ENCODE peak calls at places on chromosomes 3 and 15, in four cellular contexts. X is A549, J is HepG2, Z is H1. N is an unnamed sample.

GRCh38 chr3:35670408-35670807 is 31.1 kb downstream of the ARPP21 start:
- DNase-seq in X (no peak), Z (no peak), J (no peak), N (no peak)

GRCh38 chr3:48899298-48899697 is 616 bp upstream of the SLC25A20 start:
- DNase-seq in X (no peak), J (no peak), Z (no peak), N (no peak)

GRCh38 chr3:43766672-43767465 is 76.1 kb downstream of the ABHD5 start:
- DNase-seq in J (no peak), Z (no peak), X (no peak), N (peak)

GRCh38 chr3:139558351-139559170 is 19.0 kb upstream of the RBP1 start:
- DNase-seq in J (no peak), X (no peak), Z (no peak), N (no peak)

GRCh38 chr15:87582169-87582568 is 674.4 kb downstream of the NTRK3 start:
- DNase-seq in Z (no peak), X (no peak), J (no peak), N (no peak)

GRCh38 chr3:97927699-97928098 is 44.5 kb downstream of the RIOX2 start:
- DNase-seq in Z (no peak), J (peak), X (no peak), N (no peak)

GRCh38 chr15:42240823-42241222 is 32.2 kb upstream of the GANC start:
- DNase-seq in Z (no peak), J (no peak), X (no peak), N (no peak)

GRCh38 chr3:12591456-12591855 is 34.6 kb downstream of the MKRN2 start:
- DNase-seq in Z (no peak), X (no peak), J (no peak), N (no peak)

GRCh38 chr3:44058022-44058867 is 183.4 kb upstream of the TOPAZ1 start:
- DNase-seq in Z (no peak), X (no peak), J (no peak), N (no peak)

GRCh38 chr3:77815467-77815866 is 775.6 kb downstream of the ROBO2 start:
- DNase-seq in Z (peak), J (peak), X (no peak), N (no peak)

GRCh38 chr3:60703956-60704736 is 547.1 kb downstream of the FHIT start:
- DNase-seq in J (no peak), X (no peak), Z (no peak), N (no peak)

GRCh38 chr15:100334456-100334855 is 7.3 kb downstream of the ADAMTS17 start:
- DNase-seq in J (no peak), X (no peak), Z (no peak), N (no peak)

GRCh38 chr3:52056521-52056967 is at the start of gene DUSP7:
- DNase-seq in Z (peak), J (no peak), X (peak), N (no peak)

GRCh38 chr3:7171493-7171892 is 310.6 kb downstream of the GRM7 start:
- DNase-seq in J (no peak), Z (no peak), X (no peak), N (no peak)

GRCh38 chr15:90611157-90611556 is 81.4 kb downstream of the CRTC3 start:
- DNase-seq in J (no peak), Z (no peak), X (no peak), N (no peak)

GRCh38 chr3:42491876-42492507 is 10.5 kb upstream of the VIPR1 start:
- DNase-seq in X (no peak), J (no peak), Z (no peak), N (no peak)

GRCh38 chr3:12170207-12170606 is 11.5 kb upstream of the TIMP4 start:
- DNase-seq in J (no peak), X (no peak), Z (no peak), N (no peak)

GRCh38 chr15:71542836-71543235 is 267.5 kb upstream of the NR2E3 start:
- DNase-seq in J (no peak), Z (no peak), X (no peak), N (no peak)

GRCh38 chr3:175288616-175289015 is 429.5 kb downstream of the NAALADL2 start:
- DNase-seq in X (no peak), Z (no peak), J (no peak), N (no peak)

GRCh38 chr3:61846488-61846887 is 285.1 kb downstream of the PTPRG start:
- DNase-seq in J (no peak), X (no peak), Z (no peak), N (no peak)

GRCh38 chr3:122691195-122691594 is 10.6 kb downstream of the PARP14 start:
- DNase-seq in X (no peak), Z (no peak), J (peak), N (peak)

GRCh38 chr3:122754867-122755835 is 38.5 kb downstream of the HSPBAP1 start:
- DNase-seq in X (peak), J (peak), Z (no peak), N (peak)

GRCh38 chr3:35594739-35595138 is 44.6 kb upstream of the ARPP21 start:
- DNase-seq in X (no peak), J (no peak), Z (no peak), N (no peak)

GRCh38 chr3:74214286-74214685 is 400.2 kb downstream of the CNTN3 start:
- DNase-seq in X (no peak), J (no peak), Z (no peak), N (no peak)

GRCh38 chr15:77036537-77037474 is 34.1 kb downstream of the TSPAN3 start:
- DNase-seq in Z (peak), X (no peak), J (no peak), N (no peak)

GRCh38 chr15:98397411-98397810 is 250.9 kb upstream of the IGF1R start:
- DNase-seq in X (no peak), Z (no peak), J (no peak), N (no peak)

GRCh38 chr3:183826854-183827253 is 1.5 kb upstream of the MAP6D1 start:
- DNase-seq in J (no peak), Z (no peak), X (no peak), N (no peak)

GRCh38 chr15:22949074-22949547 is 31.1 kb downstream of the CYFIP1 start:
- DNase-seq in X (no peak), Z (peak), J (no peak), N (peak)

GRCh38 chr3:127733781-127734180 is 61.0 kb downstream of the ABTB1 start:
- DNase-seq in J (no peak), Z (no peak), X (no peak), N (no peak)

GRCh38 chr3:128786434-128787020 is 60.5 kb downstream of the RAB7A start:
- DNase-seq in J (no peak), Z (no peak), X (no peak), N (peak)

GRCh38 chr15:41334293-41335120 is 1.8 kb downstream of the NUSAP1 start:
- DNase-seq in Z (no peak), X (no peak), J (no peak), N (no peak)

GRCh38 chr15:39555885-39556284 is 25.0 kb upstream of the THBS1 start:
- DNase-seq in Z (no peak), J (no peak), X (no peak), N (no peak)

GRCh38 chr3:64222501-64222900 is 2.8 kb downstream of the PRICKLE2 start:
- DNase-seq in J (no peak), Z (no peak), X (no peak), N (peak)

GRCh38 chr3:65524544-65525070 is 514.1 kb downstream of the MAGI1 start:
- DNase-seq in J (no peak), X (no peak), Z (no peak), N (no peak)

GRCh38 chr3:58588030-58588614 is 10.9 kb upstream of the FAM107A start:
- DNase-seq in X (no peak), Z (peak), J (no peak), N (peak)

GRCh38 chr15:40843183-40843884 is 514 bp upstream of the SPINT1 start:
- DNase-seq in J (no peak), Z (no peak), X (no peak), N (no peak)

GRCh38 chr15:52200831-52201365 is 9.7 kb upstream of the GNB5 start:
- DNase-seq in X (no peak), Z (no peak), J (no peak), N (peak)

GRCh38 chr3:188171682-188172467 is 17.9 kb downstream of the LPP start:
- DNase-seq in Z (no peak), X (no peak), J (no peak), N (no peak)
- TF ChIP-seq JUN in Z (no peak), X (no peak), J (no peak), N (no peak)

GRCh38 chr3:120089089-120089488 is 5.2 kb downstream of the GSK3B start:
- DNase-seq in X (no peak), J (no peak), Z (no peak), N (no peak)
- H3K4me3 ChIP-seq in X (no peak), J (no peak), Z (no peak), N (no peak)

DNA sequence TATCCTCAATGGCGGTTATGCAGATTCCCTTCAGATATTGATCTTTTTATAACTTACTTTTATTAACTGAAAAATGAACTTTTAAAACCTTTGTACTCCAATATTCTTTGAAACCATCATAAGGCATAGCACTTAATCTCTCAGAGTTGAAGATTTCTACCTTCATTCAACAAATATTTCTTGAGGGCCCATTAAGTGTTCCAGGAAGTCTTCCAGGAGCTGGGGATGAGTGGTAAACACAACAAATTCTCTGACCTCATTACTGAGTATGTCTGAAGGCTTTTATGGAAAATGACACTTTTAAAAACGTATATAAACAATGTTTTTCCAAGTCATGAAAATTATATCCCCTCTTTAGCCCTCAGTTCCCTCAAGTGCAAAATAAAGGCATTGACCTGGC is 575.3 kb upstream of the IL12A start:
- DNase-seq in J (no peak), Z (no peak), X (no peak), N (no peak)
- TF ChIP-seq JUN in J (no peak), Z (no peak), X (no peak), N (no peak)

DNA sequence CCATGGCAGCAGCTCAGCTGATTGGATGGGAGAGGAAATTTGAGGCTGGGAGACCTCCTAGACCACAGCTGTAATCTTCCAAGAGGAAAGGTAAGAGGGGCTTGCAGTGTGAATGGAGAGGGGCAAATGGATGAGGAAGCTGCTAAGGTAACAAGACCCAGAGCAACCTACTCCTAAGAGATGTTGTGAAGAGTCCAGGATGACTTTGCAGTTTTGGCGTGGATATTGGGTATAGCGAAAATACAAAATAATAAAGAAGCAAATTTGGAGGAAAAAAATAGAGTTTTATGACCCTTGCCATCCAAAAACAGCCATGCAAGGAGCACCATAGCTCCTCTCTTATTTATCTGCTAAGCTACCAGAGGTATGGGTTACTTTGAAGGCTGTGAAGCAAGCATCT is 186.6 kb downstream of the GREM1 start:
- DNase-seq in J (no peak), X (no peak), Z (no peak), N (no peak)
- H3K4me3 ChIP-seq in J (no peak), X (no peak), Z (no peak), N (no peak)

GRCh38 chr3:115835946-115836345 is 212.6 kb downstream of the GAP43 start:
- DNase-seq in J (no peak), Z (no peak), X (no peak), N (no peak)

GRCh38 chr3:115834068-115834467 is 210.8 kb downstream of the GAP43 start:
- DNase-seq in X (no peak), J (no peak), Z (no peak), N (no peak)

GRCh38 chr3:115838786-115839185 is 215.5 kb downstream of the GAP43 start:
- DNase-seq in Z (no peak), J (no peak), X (no peak), N (no peak)

GRCh38 chr3:115839246-115839645 is 215.9 kb downstream of the GAP43 start:
- DNase-seq in Z (no peak), X (no peak), J (no peak), N (no peak)

DNA sequence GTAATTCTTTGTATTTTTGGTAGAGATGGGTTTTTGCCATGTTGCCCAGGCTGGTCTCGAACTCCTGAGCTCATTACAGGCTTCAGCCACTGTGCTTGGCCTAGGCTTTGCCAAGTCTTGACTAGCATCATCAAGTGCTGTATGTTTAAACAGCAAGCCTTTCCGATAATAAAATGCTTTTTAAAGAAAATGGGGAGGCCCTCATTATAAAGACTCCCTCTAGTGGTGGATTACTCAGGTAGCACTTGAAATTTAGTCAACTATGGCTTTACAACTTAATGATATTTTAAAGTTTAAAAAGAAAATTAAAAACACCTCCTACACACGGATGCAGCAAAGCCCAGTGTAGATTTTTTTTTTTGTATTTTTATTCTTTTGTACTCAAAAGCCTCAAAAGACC is 213.6 kb downstream of the GAP43 start:
- DNase-seq in Z (no peak), X (peak), J (no peak), N (peak)
- TF ChIP-seq JUN in Z (no peak), X (no peak), J (no peak), N (no peak)

DNA sequence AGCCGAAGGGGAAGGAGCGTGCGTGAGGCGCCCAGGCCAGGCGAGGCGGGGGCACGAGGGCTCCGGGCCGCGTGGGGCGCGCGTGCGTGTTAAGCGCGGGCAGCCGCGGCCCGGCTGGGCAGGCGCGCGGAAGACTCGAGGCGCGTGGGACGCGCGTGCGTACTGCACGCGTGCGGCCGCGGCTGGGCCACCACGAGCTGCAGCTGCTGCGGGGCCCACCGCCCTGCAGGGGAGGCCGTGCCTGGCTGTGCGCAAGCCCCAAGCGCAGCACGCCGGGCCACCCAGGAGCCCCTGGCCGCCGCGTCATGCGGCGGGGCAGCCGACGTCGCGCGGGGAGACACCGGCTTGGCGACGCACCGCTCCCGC is 619 bp upstream of the TRIM71 start:
- DNase-seq in J (no peak), Z (no peak), X (no peak), N (no peak)
- H3K4me3 ChIP-seq in J (peak), Z (peak), X (peak), N (no peak)

GRCh38 chr3:159732172-159733111 is 256.2 kb upstream of the IL12A start:
- DNase-seq in X (peak), Z (peak), J (no peak), N (peak)
- TF ChIP-seq JUN in X (no peak), Z (no peak), J (no peak), N (no peak)

DNA sequence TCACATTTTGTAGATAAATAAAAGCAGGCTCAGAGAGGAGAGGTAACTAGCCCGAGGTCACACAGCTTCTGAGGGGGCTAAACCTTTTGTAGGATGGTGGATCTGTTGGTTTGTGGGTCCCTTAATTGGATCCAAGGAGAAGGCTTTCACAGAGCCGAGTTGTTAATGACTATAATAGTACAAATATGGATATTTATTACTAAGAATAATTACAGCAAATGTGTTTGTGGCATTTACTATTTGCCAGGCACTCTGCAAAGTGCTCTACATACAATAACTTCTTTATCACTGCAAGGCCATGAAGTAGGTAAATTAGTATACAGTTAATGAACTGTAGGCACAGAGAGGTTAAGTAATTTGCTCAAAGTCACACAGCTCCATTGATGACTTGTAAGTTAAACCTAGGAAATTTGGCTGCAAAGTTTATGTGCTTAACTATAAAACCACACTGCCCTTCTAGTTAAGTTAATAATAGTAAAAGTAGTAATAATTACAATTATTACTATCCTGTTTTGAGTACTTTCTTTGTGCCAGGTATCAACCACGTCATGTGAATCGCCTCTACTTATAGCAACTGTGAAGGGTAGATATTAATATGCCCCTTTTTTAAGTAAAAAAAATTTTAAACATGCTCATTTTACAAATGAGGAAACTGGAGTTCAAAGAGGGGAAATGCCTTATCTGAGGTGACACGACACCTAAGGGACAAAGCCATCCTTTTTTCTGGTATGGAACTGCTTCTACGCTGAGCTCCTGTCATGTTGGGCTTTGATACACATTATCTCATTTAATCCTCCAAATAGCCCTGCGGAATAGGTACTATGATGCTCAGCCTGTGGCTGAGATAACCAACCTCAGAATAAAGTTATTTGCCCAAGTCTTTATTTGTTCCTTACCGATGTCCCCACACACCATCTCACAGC is 8.4 kb downstream of the BHLHE40 start:
- DNase-seq in Z (no peak), J (no peak), X (no peak), N (no peak)
- H3K4me3 ChIP-seq in Z (peak), J (peak), X (no peak), N (peak)

GRCh38 chr15:85753791-85754452 is 40.8 kb downstream of the KLHL25 start:
- DNase-seq in Z (no peak), X (no peak), J (no peak), N (no peak)
- TF ChIP-seq JUN in Z (no peak), X (no peak), J (no peak), N (no peak)

N was measured in endothelial cell of umbilical vein.